ENCODE peak calls at places on chromosome 17, in seven cellular contexts. One of them, this sample, is unnamed.

GRCh38 chr17:67312265-67312664 is 54.1 kb downstream of the PSMD12 start:
- DNase-seq in HepG2: no peak
- DNase-seq in K562: no peak
- DNase-seq in GM12878: no peak
- DNase-seq in SK-N-SH: no peak
- DNase-seq in HCT116: no peak
- DNase-seq in H1: no peak
- DNase-seq in this sample: no peak

GRCh38 chr17:61159415-61159814 is 240.2 kb upstream of the TBX2 start:
- DNase-seq in HepG2: no peak
- DNase-seq in HCT116: no peak
- DNase-seq in H1: no peak
- DNase-seq in GM12878: no peak
- DNase-seq in K562: no peak
- DNase-seq in SK-N-SH: no peak
- DNase-seq in this sample: no peak

GRCh38 chr17:19904924-19905323 is 37.2 kb upstream of the ULK2 start:
- DNase-seq in HCT116: no peak
- DNase-seq in SK-N-SH: no peak
- DNase-seq in GM12878: no peak
- DNase-seq in H1: no peak
- DNase-seq in HepG2: no peak
- DNase-seq in K562: no peak
- DNase-seq in this sample: no peak

GRCh38 chr17:77490361-77491183 is 349.8 kb downstream of the SEC14L1 start:
- DNase-seq in H1: no peak
- DNase-seq in SK-N-SH: no peak
- DNase-seq in GM12878: no peak
- DNase-seq in HepG2: no peak
- DNase-seq in HCT116: no peak
- DNase-seq in K562: no peak
- DNase-seq in this sample: no peak

GRCh38 chr17:50356892-50357510 is 11.1 kb downstream of the XYLT2 start:
- DNase-seq in SK-N-SH: no peak
- DNase-seq in K562: no peak
- DNase-seq in HepG2: no peak
- DNase-seq in H1: no peak
- DNase-seq in HCT116: no peak
- DNase-seq in GM12878: no peak
- DNase-seq in this sample: no peak

GRCh38 chr17:83065660-83066542 is 13.5 kb upstream of the METRNL start:
- DNase-seq in SK-N-SH: no peak
- DNase-seq in HepG2: no peak
- DNase-seq in K562: peak; percentile 39
- DNase-seq in HCT116: no peak
- DNase-seq in GM12878: no peak
- DNase-seq in H1: peak; percentile 28
- DNase-seq in this sample: no peak

GRCh38 chr17:81512984-81513668 is 527 bp upstream of the ACTG1 start:
- DNase-seq in GM12878: no peak
- DNase-seq in SK-N-SH: no peak
- DNase-seq in K562: peak; percentile 51
- DNase-seq in HCT116: no peak
- DNase-seq in H1: no peak
- DNase-seq in HepG2: peak; percentile 80
- DNase-seq in this sample: no peak

GRCh38 chr17:47914296-47914948 is 18.4 kb downstream of the SP2 start:
- DNase-seq in K562: no peak
- DNase-seq in GM12878: no peak
- DNase-seq in SK-N-SH: no peak
- DNase-seq in H1: no peak
- DNase-seq in HepG2: no peak
- DNase-seq in HCT116: no peak
- DNase-seq in this sample: no peak

GRCh38 chr17:2090804-2091534 is 36.1 kb downstream of the HIC1 start:
- DNase-seq in K562: peak; percentile 23
- DNase-seq in GM12878: no peak
- DNase-seq in SK-N-SH: peak; percentile 36
- DNase-seq in HCT116: no peak
- DNase-seq in H1: peak; percentile 58
- DNase-seq in HepG2: no peak
- DNase-seq in this sample: no peak

GRCh38 chr17:57670769-57671545 is 74.1 kb downstream of the CCDC182 start:
- DNase-seq in GM12878: no peak
- DNase-seq in HCT116: no peak
- DNase-seq in K562: no peak
- DNase-seq in H1: peak; percentile 38
- DNase-seq in SK-N-SH: no peak
- DNase-seq in HepG2: no peak
- DNase-seq in this sample: no peak

GRCh38 chr17:38730526-38731379 is 612 bp downstream of the CISD3 start:
- DNase-seq in SK-N-SH: peak; percentile 80
- DNase-seq in K562: no peak
- DNase-seq in H1: peak; percentile 77
- DNase-seq in HCT116: no peak
- DNase-seq in HepG2: peak; percentile 90
- DNase-seq in GM12878: no peak
- DNase-seq in this sample: no peak

GRCh38 chr17:14200354-14200753 is 36.3 kb downstream of the CDRT15 start:
- DNase-seq in H1: no peak
- DNase-seq in HepG2: no peak
- DNase-seq in SK-N-SH: no peak
- DNase-seq in HCT116: no peak
- DNase-seq in GM12878: no peak
- DNase-seq in K562: no peak
- DNase-seq in this sample: no peak

GRCh38 chr17:17062356-17062755 is 20.1 kb downstream of the MPRIP start:
- DNase-seq in K562: no peak
- DNase-seq in H1: no peak
- DNase-seq in HepG2: no peak
- DNase-seq in HCT116: no peak
- DNase-seq in SK-N-SH: no peak
- DNase-seq in GM12878: no peak
- DNase-seq in this sample: no peak

GRCh38 chr17:47323382-47324223 is at the start of gene EFCAB13:
- DNase-seq in HepG2: peak; percentile 84
- DNase-seq in SK-N-SH: peak; percentile 99
- DNase-seq in HCT116: no peak
- DNase-seq in H1: peak; percentile 94
- DNase-seq in K562: peak; percentile 98
- DNase-seq in GM12878: peak; percentile 54
- DNase-seq in this sample: peak; percentile 50

GRCh38 chr17:41553987-41554680 is 17.7 kb downstream of the KRT9 start:
- DNase-seq in H1: no peak
- DNase-seq in SK-N-SH: no peak
- DNase-seq in K562: no peak
- DNase-seq in HCT116: no peak
- DNase-seq in HepG2: no peak
- DNase-seq in GM12878: no peak
- DNase-seq in this sample: no peak

GRCh38 chr17:17498606-17499301 is 2.6 kb upstream of the RASD1 start:
- DNase-seq in H1: no peak
- DNase-seq in K562: no peak
- DNase-seq in HepG2: no peak
- DNase-seq in GM12878: no peak
- DNase-seq in SK-N-SH: no peak
- DNase-seq in HCT116: no peak
- DNase-seq in this sample: no peak

GRCh38 chr17:29837531-29837930 is 92.5 kb downstream of the SSH2 start:
- DNase-seq in H1: no peak
- DNase-seq in SK-N-SH: no peak
- DNase-seq in HepG2: no peak
- DNase-seq in K562: no peak
- DNase-seq in GM12878: no peak
- DNase-seq in HCT116: no peak
- DNase-seq in this sample: no peak

GRCh38 chr17:29836643-29837042 is 93.4 kb downstream of the SSH2 start:
- DNase-seq in GM12878: no peak
- DNase-seq in HepG2: no peak
- DNase-seq in HCT116: no peak
- DNase-seq in H1: no peak
- DNase-seq in SK-N-SH: no peak
- DNase-seq in K562: no peak
- DNase-seq in this sample: no peak

GRCh38 chr17:29840884-29841283 is 89.1 kb downstream of the SSH2 start:
- DNase-seq in HepG2: no peak
- DNase-seq in HCT116: no peak
- DNase-seq in K562: no peak
- DNase-seq in H1: no peak
- DNase-seq in GM12878: no peak
- DNase-seq in SK-N-SH: no peak
- DNase-seq in this sample: no peak

GRCh38 chr17:29839656-29840055 is 90.4 kb downstream of the SSH2 start:
- DNase-seq in HepG2: no peak
- DNase-seq in GM12878: no peak
- DNase-seq in HCT116: no peak
- DNase-seq in SK-N-SH: no peak
- DNase-seq in K562: no peak
- DNase-seq in H1: no peak
- DNase-seq in this sample: no peak

GRCh38 chr17:29838961-29839360 is 91.1 kb downstream of the SSH2 start:
- DNase-seq in HCT116: no peak
- DNase-seq in HepG2: no peak
- DNase-seq in GM12878: no peak
- DNase-seq in K562: no peak
- DNase-seq in SK-N-SH: peak; percentile 62
- DNase-seq in H1: peak; percentile 63
- DNase-seq in this sample: no peak
- TF ChIP-seq SIN3A in HCT116: no peak
- TF ChIP-seq SIN3A in HepG2: no peak
- TF ChIP-seq SIN3A in GM12878: no peak
- TF ChIP-seq SIN3A in K562: no peak
- TF ChIP-seq SIN3A in SK-N-SH: no peak
- TF ChIP-seq SIN3A in H1: no peak
- TF ChIP-seq SIN3A in this sample: no peak

GRCh38 chr17:63354251-63354650 is 91.9 kb downstream of the CYB561 start:
- DNase-seq in SK-N-SH: no peak
- DNase-seq in GM12878: no peak
- DNase-seq in HCT116: no peak
- DNase-seq in K562: no peak
- DNase-seq in H1: no peak
- DNase-seq in HepG2: no peak
- DNase-seq in this sample: no peak
- H3K27ac ChIP-seq in SK-N-SH: peak overlapping the region; percentile 97
- H3K27ac ChIP-seq in GM12878: no peak overlapping the region
- H3K27ac ChIP-seq in HCT116: no peak overlapping the region
- H3K27ac ChIP-seq in K562: no peak overlapping the region
- H3K27ac ChIP-seq in H1: no peak overlapping the region
- H3K27ac ChIP-seq in HepG2: no peak overlapping the region
- H3K27ac ChIP-seq in this sample: no peak overlapping the region

GRCh38 chr17:68460096-68460495 is 2.8 kb upstream of the WIPI1 start:
- DNase-seq in HepG2: no peak
- DNase-seq in H1: no peak
- DNase-seq in GM12878: no peak
- DNase-seq in K562: no peak
- DNase-seq in SK-N-SH: no peak
- DNase-seq in HCT116: no peak
- DNase-seq in this sample: no peak

GRCh38 chr17:68461589-68461988 is 4.3 kb upstream of the WIPI1 start:
- DNase-seq in SK-N-SH: no peak
- DNase-seq in H1: no peak
- DNase-seq in K562: no peak
- DNase-seq in HepG2: no peak
- DNase-seq in HCT116: no peak
- DNase-seq in GM12878: no peak
- DNase-seq in this sample: no peak

GRCh38 chr17:68460715-68461114 is 3.4 kb upstream of the WIPI1 start:
- DNase-seq in SK-N-SH: no peak
- DNase-seq in H1: no peak
- DNase-seq in HCT116: no peak
- DNase-seq in GM12878: no peak
- DNase-seq in HepG2: no peak
- DNase-seq in K562: no peak
- DNase-seq in this sample: no peak

GRCh38 chr17:68462381-68463210 is 5.3 kb upstream of the WIPI1 start:
- DNase-seq in SK-N-SH: peak; percentile 83
- DNase-seq in GM12878: peak; percentile 82
- DNase-seq in H1: peak; percentile 76
- DNase-seq in HepG2: peak; percentile 88
- DNase-seq in HCT116: peak; percentile 92
- DNase-seq in K562: peak; percentile 78
- DNase-seq in this sample: no peak

DNA sequence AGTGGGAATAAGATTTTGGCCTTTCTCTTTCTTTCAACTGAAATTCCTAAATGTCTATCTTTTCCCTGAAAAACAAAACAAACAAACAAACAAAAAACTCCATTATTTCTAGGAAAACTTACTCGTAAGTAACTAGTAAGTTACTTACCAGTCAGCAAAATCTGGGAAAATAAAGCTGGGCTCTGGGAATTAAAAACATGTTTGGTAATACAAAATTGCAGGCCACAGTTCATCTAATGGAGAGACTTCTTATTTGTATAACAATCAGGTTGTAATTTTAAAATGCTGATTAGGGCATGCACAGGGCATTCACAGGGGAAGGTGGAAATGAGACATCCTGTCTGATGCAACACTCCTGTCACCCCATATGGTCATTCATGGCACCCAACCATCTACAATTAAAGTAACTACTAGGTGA is 3.8 kb upstream of the WIPI1 start:
- DNase-seq in H1: no peak
- DNase-seq in GM12878: no peak
- DNase-seq in HepG2: no peak
- DNase-seq in K562: no peak
- DNase-seq in HCT116: no peak
- DNase-seq in SK-N-SH: no peak
- DNase-seq in this sample: no peak
- TF ChIP-seq SIN3A in H1: no peak
- TF ChIP-seq SIN3A in GM12878: no peak
- TF ChIP-seq SIN3A in HepG2: no peak
- TF ChIP-seq SIN3A in K562: no peak
- TF ChIP-seq SIN3A in HCT116: no peak
- TF ChIP-seq SIN3A in SK-N-SH: no peak
- TF ChIP-seq SIN3A in this sample: no peak

GRCh38 chr17:44465276-44465675 is 37.9 kb downstream of the GPATCH8 start:
- DNase-seq in H1: no peak
- DNase-seq in HCT116: no peak
- DNase-seq in K562: no peak
- DNase-seq in SK-N-SH: no peak
- DNase-seq in HepG2: no peak
- DNase-seq in GM12878: no peak
- DNase-seq in this sample: no peak

GRCh38 chr17:44469676-44470075 is 33.5 kb downstream of the GPATCH8 start:
- DNase-seq in HepG2: no peak
- DNase-seq in HCT116: no peak
- DNase-seq in H1: no peak
- DNase-seq in GM12878: no peak
- DNase-seq in SK-N-SH: no peak
- DNase-seq in K562: no peak
- DNase-seq in this sample: no peak

GRCh38 chr17:44465897-44466296 is 37.3 kb downstream of the GPATCH8 start:
- DNase-seq in K562: no peak
- DNase-seq in H1: no peak
- DNase-seq in SK-N-SH: no peak
- DNase-seq in GM12878: no peak
- DNase-seq in HepG2: no peak
- DNase-seq in HCT116: no peak
- DNase-seq in this sample: no peak

GRCh38 chr17:44466339-44466738 is 36.9 kb downstream of the GPATCH8 start:
- DNase-seq in H1: no peak
- DNase-seq in K562: no peak
- DNase-seq in HCT116: no peak
- DNase-seq in HepG2: no peak
- DNase-seq in SK-N-SH: no peak
- DNase-seq in GM12878: no peak
- DNase-seq in this sample: no peak

GRCh38 chr17:44467108-44467507 is 36.1 kb downstream of the GPATCH8 start:
- DNase-seq in SK-N-SH: no peak
- DNase-seq in HepG2: no peak
- DNase-seq in GM12878: no peak
- DNase-seq in K562: no peak
- DNase-seq in H1: no peak
- DNase-seq in HCT116: no peak
- DNase-seq in this sample: no peak
- H3K27ac ChIP-seq in SK-N-SH: no peak overlapping the region
- H3K27ac ChIP-seq in HepG2: no peak overlapping the region
- H3K27ac ChIP-seq in GM12878: peak overlapping the region; percentile 13
- H3K27ac ChIP-seq in K562: no peak overlapping the region
- H3K27ac ChIP-seq in H1: no peak overlapping the region
- H3K27ac ChIP-seq in HCT116: no peak overlapping the region
- H3K27ac ChIP-seq in this sample: no peak overlapping the region